ENCODE peak calls at places on chromosomes 7 and 10, in five cellular contexts. One of them, this sample, is unnamed.

GRCh38 chr10:14820775-14821154 is 17.1 kb downstream of the CDNF start:
- DNase-seq in ovary: no peak
- DNase-seq in AG04449: no peak
- DNase-seq in left ventricle myocardium inferior: no peak
- DNase-seq in activated gamma-delta T cell treated with anti-CD3 and anti-CD28 coated beads, Interleukin-2, amount 50 U/mL, for 16 hours: no peak
- DNase-seq in this sample: no peak

GRCh38 chr10:88004451-88004850 is 141.0 kb downstream of the PTEN start:
- DNase-seq in ovary: no peak
- DNase-seq in AG04449: peak; percentile 23
- DNase-seq in left ventricle myocardium inferior: no peak
- DNase-seq in activated gamma-delta T cell treated with anti-CD3 and anti-CD28 coated beads, Interleukin-2, amount 50 U/mL, for 16 hours: no peak
- DNase-seq in this sample: peak; percentile 24

GRCh38 chr10:128859738-128860386 is 607.2 kb upstream of the MGMT start:
- DNase-seq in ovary: no peak
- DNase-seq in AG04449: no peak
- DNase-seq in left ventricle myocardium inferior: no peak
- DNase-seq in activated gamma-delta T cell treated with anti-CD3 and anti-CD28 coated beads, Interleukin-2, amount 50 U/mL, for 16 hours: no peak
- DNase-seq in this sample: no peak

GRCh38 chr7:114426824-114427223 is 12.2 kb downstream of the FOXP2 start:
- DNase-seq in ovary: no peak
- DNase-seq in AG04449: no peak
- DNase-seq in left ventricle myocardium inferior: no peak
- DNase-seq in activated gamma-delta T cell treated with anti-CD3 and anti-CD28 coated beads, Interleukin-2, amount 50 U/mL, for 16 hours: no peak
- DNase-seq in this sample: no peak

GRCh38 chr10:1370298-1370697 is 314.1 kb downstream of the WDR37 start:
- DNase-seq in ovary: no peak
- DNase-seq in AG04449: no peak
- DNase-seq in left ventricle myocardium inferior: no peak
- DNase-seq in activated gamma-delta T cell treated with anti-CD3 and anti-CD28 coated beads, Interleukin-2, amount 50 U/mL, for 16 hours: no peak
- DNase-seq in this sample: no peak

GRCh38 chr10:70512149-70512611 is 33.6 kb downstream of the PALD1 start:
- DNase-seq in ovary: no peak
- DNase-seq in AG04449: no peak
- DNase-seq in left ventricle myocardium inferior: no peak
- DNase-seq in activated gamma-delta T cell treated with anti-CD3 and anti-CD28 coated beads, Interleukin-2, amount 50 U/mL, for 16 hours: no peak
- DNase-seq in this sample: no peak

GRCh38 chr7:28364082-28364481 is 48.2 kb upstream of the CREB5 start:
- DNase-seq in ovary: no peak
- DNase-seq in AG04449: no peak
- DNase-seq in left ventricle myocardium inferior: no peak
- DNase-seq in activated gamma-delta T cell treated with anti-CD3 and anti-CD28 coated beads, Interleukin-2, amount 50 U/mL, for 16 hours: no peak
- DNase-seq in this sample: no peak

GRCh38 chr7:30396379-30396778 is 82.2 kb downstream of the NOD1 start:
- DNase-seq in ovary: no peak
- DNase-seq in AG04449: no peak
- DNase-seq in left ventricle myocardium inferior: no peak
- DNase-seq in activated gamma-delta T cell treated with anti-CD3 and anti-CD28 coated beads, Interleukin-2, amount 50 U/mL, for 16 hours: no peak
- DNase-seq in this sample: no peak

GRCh38 chr10:114033566-114033965 is 10.1 kb upstream of the ADRB1 start:
- DNase-seq in ovary: no peak
- DNase-seq in AG04449: no peak
- DNase-seq in left ventricle myocardium inferior: no peak
- DNase-seq in activated gamma-delta T cell treated with anti-CD3 and anti-CD28 coated beads, Interleukin-2, amount 50 U/mL, for 16 hours: no peak
- DNase-seq in this sample: no peak

GRCh38 chr10:27190508-27190907 is 35.4 kb downstream of the MASTL start:
- DNase-seq in ovary: no peak
- DNase-seq in AG04449: no peak
- DNase-seq in left ventricle myocardium inferior: no peak
- DNase-seq in activated gamma-delta T cell treated with anti-CD3 and anti-CD28 coated beads, Interleukin-2, amount 50 U/mL, for 16 hours: no peak
- DNase-seq in this sample: no peak

GRCh38 chr10:84429926-84430520 is 101.6 kb downstream of the CCSER2 start:
- DNase-seq in ovary: no peak
- DNase-seq in AG04449: no peak
- DNase-seq in left ventricle myocardium inferior: peak; percentile 34
- DNase-seq in activated gamma-delta T cell treated with anti-CD3 and anti-CD28 coated beads, Interleukin-2, amount 50 U/mL, for 16 hours: peak; percentile 45
- DNase-seq in this sample: peak; percentile 14

GRCh38 chr10:106436123-106436740 is 728.3 kb downstream of the SORCS1 start:
- DNase-seq in ovary: no peak
- DNase-seq in AG04449: no peak
- DNase-seq in left ventricle myocardium inferior: no peak
- DNase-seq in activated gamma-delta T cell treated with anti-CD3 and anti-CD28 coated beads, Interleukin-2, amount 50 U/mL, for 16 hours: no peak
- DNase-seq in this sample: no peak

GRCh38 chr10:21702633-21703111 is 168.6 kb downstream of the MLLT10 start:
- DNase-seq in ovary: no peak
- DNase-seq in AG04449: no peak
- DNase-seq in left ventricle myocardium inferior: no peak
- DNase-seq in activated gamma-delta T cell treated with anti-CD3 and anti-CD28 coated beads, Interleukin-2, amount 50 U/mL, for 16 hours: no peak
- DNase-seq in this sample: no peak

GRCh38 chr7:53811555-53812079 is 730.6 kb upstream of the VSTM2A start:
- DNase-seq in ovary: no peak
- DNase-seq in AG04449: no peak
- DNase-seq in left ventricle myocardium inferior: no peak
- DNase-seq in activated gamma-delta T cell treated with anti-CD3 and anti-CD28 coated beads, Interleukin-2, amount 50 U/mL, for 16 hours: no peak
- DNase-seq in this sample: no peak

GRCh38 chr10:115861864-115862263 is 411.1 kb downstream of the GFRA1 start:
- DNase-seq in ovary: no peak
- DNase-seq in AG04449: no peak
- DNase-seq in left ventricle myocardium inferior: no peak
- DNase-seq in activated gamma-delta T cell treated with anti-CD3 and anti-CD28 coated beads, Interleukin-2, amount 50 U/mL, for 16 hours: no peak
- DNase-seq in this sample: peak; percentile 14

GRCh38 chr10:59177031-59177861 is 803 bp downstream of the PHYHIPL start:
- DNase-seq in ovary: peak; percentile 23
- DNase-seq in AG04449: peak; percentile 21
- DNase-seq in left ventricle myocardium inferior: no peak
- DNase-seq in activated gamma-delta T cell treated with anti-CD3 and anti-CD28 coated beads, Interleukin-2, amount 50 U/mL, for 16 hours: no peak
- DNase-seq in this sample: peak; percentile 53

GRCh38 chr10:119903946-119904666 is 11.6 kb downstream of the SEC23IP start:
- DNase-seq in ovary: no peak
- DNase-seq in AG04449: no peak
- DNase-seq in left ventricle myocardium inferior: no peak
- DNase-seq in activated gamma-delta T cell treated with anti-CD3 and anti-CD28 coated beads, Interleukin-2, amount 50 U/mL, for 16 hours: no peak
- DNase-seq in this sample: no peak

GRCh38 chr7:151732292-151732691 is 144.6 kb downstream of the PRKAG2 start:
- DNase-seq in ovary: no peak
- DNase-seq in AG04449: no peak
- DNase-seq in left ventricle myocardium inferior: no peak
- DNase-seq in activated gamma-delta T cell treated with anti-CD3 and anti-CD28 coated beads, Interleukin-2, amount 50 U/mL, for 16 hours: no peak
- DNase-seq in this sample: no peak

GRCh38 chr7:108455524-108455832 is 758 bp downstream of the NRCAM start:
- DNase-seq in ovary: no peak
- DNase-seq in AG04449: no peak
- DNase-seq in left ventricle myocardium inferior: no peak
- DNase-seq in activated gamma-delta T cell treated with anti-CD3 and anti-CD28 coated beads, Interleukin-2, amount 50 U/mL, for 16 hours: no peak
- DNase-seq in this sample: no peak

GRCh38 chr10:89301721-89302445 is at the start of gene IFIT2:
- DNase-seq in ovary: peak; percentile 37
- DNase-seq in AG04449: no peak
- DNase-seq in left ventricle myocardium inferior: peak; percentile 29
- DNase-seq in activated gamma-delta T cell treated with anti-CD3 and anti-CD28 coated beads, Interleukin-2, amount 50 U/mL, for 16 hours: no peak
- DNase-seq in this sample: no peak

GRCh38 chr10:96586419-96587254 is at the start of gene TM9SF3:
- DNase-seq in ovary: peak; percentile 91
- DNase-seq in AG04449: no peak
- DNase-seq in left ventricle myocardium inferior: peak; percentile 97
- DNase-seq in activated gamma-delta T cell treated with anti-CD3 and anti-CD28 coated beads, Interleukin-2, amount 50 U/mL, for 16 hours: peak; percentile 89
- DNase-seq in this sample: peak; percentile 33

GRCh38 chr7:95867309-95867708 is 95.0 kb downstream of the DYNC1I1 start:
- DNase-seq in ovary: no peak
- DNase-seq in AG04449: no peak
- DNase-seq in left ventricle myocardium inferior: no peak
- DNase-seq in activated gamma-delta T cell treated with anti-CD3 and anti-CD28 coated beads, Interleukin-2, amount 50 U/mL, for 16 hours: no peak
- DNase-seq in this sample: no peak

GRCh38 chr7:44637788-44638594 is 31.6 kb downstream of the OGDH start:
- DNase-seq in ovary: no peak
- DNase-seq in AG04449: peak; percentile 69
- DNase-seq in left ventricle myocardium inferior: peak; percentile 38
- DNase-seq in activated gamma-delta T cell treated with anti-CD3 and anti-CD28 coated beads, Interleukin-2, amount 50 U/mL, for 16 hours: peak; percentile 56
- DNase-seq in this sample: peak; percentile 51

GRCh38 chr10:104931723-104932122 is 290.6 kb downstream of the SORCS3 start:
- DNase-seq in ovary: no peak
- DNase-seq in AG04449: no peak
- DNase-seq in left ventricle myocardium inferior: no peak
- DNase-seq in activated gamma-delta T cell treated with anti-CD3 and anti-CD28 coated beads, Interleukin-2, amount 50 U/mL, for 16 hours: no peak
- DNase-seq in this sample: no peak

GRCh38 chr7:139476891-139477290 is 6.6 kb downstream of the KLRG2 start:
- DNase-seq in ovary: no peak
- DNase-seq in AG04449: no peak
- DNase-seq in left ventricle myocardium inferior: no peak
- DNase-seq in activated gamma-delta T cell treated with anti-CD3 and anti-CD28 coated beads, Interleukin-2, amount 50 U/mL, for 16 hours: no peak
- DNase-seq in this sample: no peak

GRCh38 chr10:114017266-114017665 is 26.4 kb upstream of the ADRB1 start:
- DNase-seq in ovary: no peak
- DNase-seq in AG04449: no peak
- DNase-seq in left ventricle myocardium inferior: no peak
- DNase-seq in activated gamma-delta T cell treated with anti-CD3 and anti-CD28 coated beads, Interleukin-2, amount 50 U/mL, for 16 hours: no peak
- DNase-seq in this sample: no peak

GRCh38 chr10:29304259-29305030 is 15.6 kb downstream of the LYZL1 start:
- DNase-seq in ovary: peak; percentile 71
- DNase-seq in AG04449: no peak
- DNase-seq in left ventricle myocardium inferior: peak; percentile 26
- DNase-seq in activated gamma-delta T cell treated with anti-CD3 and anti-CD28 coated beads, Interleukin-2, amount 50 U/mL, for 16 hours: no peak
- DNase-seq in this sample: peak; percentile 27

GRCh38 chr10:113297226-113297625 is 255.6 kb upstream of the HABP2 start:
- DNase-seq in ovary: no peak
- DNase-seq in AG04449: peak; percentile 50
- DNase-seq in left ventricle myocardium inferior: no peak
- DNase-seq in activated gamma-delta T cell treated with anti-CD3 and anti-CD28 coated beads, Interleukin-2, amount 50 U/mL, for 16 hours: no peak
- DNase-seq in this sample: no peak

GRCh38 chr7:134435161-134435920 is 23.6 kb downstream of the AKR1B1 start:
- DNase-seq in ovary: no peak
- DNase-seq in AG04449: no peak
- DNase-seq in left ventricle myocardium inferior: no peak
- DNase-seq in activated gamma-delta T cell treated with anti-CD3 and anti-CD28 coated beads, Interleukin-2, amount 50 U/mL, for 16 hours: no peak
- DNase-seq in this sample: no peak

GRCh38 chr10:103693070-103693811 is 162.1 kb downstream of the SH3PXD2A start:
- DNase-seq in ovary: peak; percentile 50
- DNase-seq in AG04449: no peak
- DNase-seq in left ventricle myocardium inferior: no peak
- DNase-seq in activated gamma-delta T cell treated with anti-CD3 and anti-CD28 coated beads, Interleukin-2, amount 50 U/mL, for 16 hours: no peak
- DNase-seq in this sample: no peak

GRCh38 chr7:112205348-112206237 is 606 bp downstream of the DOCK4 start:
- DNase-seq in ovary: peak; percentile 77
- DNase-seq in AG04449: no peak
- DNase-seq in left ventricle myocardium inferior: peak; percentile 73
- DNase-seq in activated gamma-delta T cell treated with anti-CD3 and anti-CD28 coated beads, Interleukin-2, amount 50 U/mL, for 16 hours: no peak
- DNase-seq in this sample: no peak

GRCh38 chr7:5643280-5643679 is 138.2 kb downstream of the RNF216 start:
- DNase-seq in ovary: no peak
- DNase-seq in AG04449: no peak
- DNase-seq in left ventricle myocardium inferior: peak; percentile 47
- DNase-seq in activated gamma-delta T cell treated with anti-CD3 and anti-CD28 coated beads, Interleukin-2, amount 50 U/mL, for 16 hours: peak; percentile 10
- DNase-seq in this sample: no peak

GRCh38 chr10:120574986-120575385 is 118.0 kb downstream of the PLPP4 start:
- DNase-seq in ovary: no peak
- DNase-seq in AG04449: no peak
- DNase-seq in left ventricle myocardium inferior: no peak
- DNase-seq in activated gamma-delta T cell treated with anti-CD3 and anti-CD28 coated beads, Interleukin-2, amount 50 U/mL, for 16 hours: no peak
- DNase-seq in this sample: no peak

GRCh38 chr10:19847321-19847720 is 31.1 kb downstream of the PLXDC2 start:
- DNase-seq in ovary: no peak
- DNase-seq in AG04449: no peak
- DNase-seq in left ventricle myocardium inferior: no peak
- DNase-seq in activated gamma-delta T cell treated with anti-CD3 and anti-CD28 coated beads, Interleukin-2, amount 50 U/mL, for 16 hours: no peak
- DNase-seq in this sample: no peak

GRCh38 chr10:1643161-1643910 is 94.0 kb downstream of the ADARB2 start:
- DNase-seq in ovary: no peak
- DNase-seq in AG04449: no peak
- DNase-seq in left ventricle myocardium inferior: no peak
- DNase-seq in activated gamma-delta T cell treated with anti-CD3 and anti-CD28 coated beads, Interleukin-2, amount 50 U/mL, for 16 hours: no peak
- DNase-seq in this sample: no peak

GRCh38 chr7:17625038-17625437 is 315.3 kb downstream of the SNX13 start:
- DNase-seq in ovary: no peak
- DNase-seq in AG04449: peak; percentile 63
- DNase-seq in left ventricle myocardium inferior: no peak
- DNase-seq in activated gamma-delta T cell treated with anti-CD3 and anti-CD28 coated beads, Interleukin-2, amount 50 U/mL, for 16 hours: no peak
- DNase-seq in this sample: peak; percentile 64

GRCh38 chr7:106056513-106057203 is 55.5 kb downstream of the SYPL1 start:
- DNase-seq in ovary: peak; percentile 76
- DNase-seq in AG04449: no peak
- DNase-seq in left ventricle myocardium inferior: peak; percentile 57
- DNase-seq in activated gamma-delta T cell treated with anti-CD3 and anti-CD28 coated beads, Interleukin-2, amount 50 U/mL, for 16 hours: peak; percentile 53
- DNase-seq in this sample: no peak

GRCh38 chr7:79282882-79283602 is 170.4 kb downstream of the MAGI2 start:
- DNase-seq in ovary: no peak
- DNase-seq in AG04449: peak; percentile 74
- DNase-seq in left ventricle myocardium inferior: no peak
- DNase-seq in activated gamma-delta T cell treated with anti-CD3 and anti-CD28 coated beads, Interleukin-2, amount 50 U/mL, for 16 hours: no peak
- DNase-seq in this sample: no peak

GRCh38 chr10:100507357-100507732 is 12.3 kb downstream of the SEC31B start:
- DNase-seq in ovary: no peak
- DNase-seq in AG04449: no peak
- DNase-seq in left ventricle myocardium inferior: no peak
- DNase-seq in activated gamma-delta T cell treated with anti-CD3 and anti-CD28 coated beads, Interleukin-2, amount 50 U/mL, for 16 hours: no peak
- DNase-seq in this sample: no peak

This sample was measured in HS-27A.